ENCODE peak calls at places on chromosomes 4 and X, in eight cellular contexts. One of them, this sample, is unnamed.

GRCh38 chr4:81606796-81607550 is 135.3 kb upstream of the RASGEF1B start:
- DNase-seq in GM23338: no peak
- DNase-seq in HL-60: no peak
- DNase-seq in H1: no peak
- DNase-seq in stomach: no peak
- DNase-seq in GM12891: no peak
- DNase-seq in HepG2: no peak
- DNase-seq in HCT116: no peak
- DNase-seq in this sample: peak; percentile 51

GRCh38 chr4:94451051-94451404 is 714 bp upstream of the PDLIM5 start:
- DNase-seq in HepG2: no peak
- DNase-seq in stomach: no peak
- DNase-seq in HCT116: no peak
- DNase-seq in HL-60: no peak
- DNase-seq in GM12891: no peak
- DNase-seq in GM23338: no peak
- DNase-seq in H1: no peak
- DNase-seq in this sample: no peak

GRCh38 chrX:53550756-53551463 is 116.7 kb upstream of the HSD17B10 start:
- DNase-seq in HCT116: no peak
- DNase-seq in GM23338: no peak
- DNase-seq in GM12891: no peak
- DNase-seq in HL-60: no peak
- DNase-seq in stomach: no peak
- DNase-seq in H1: no peak
- DNase-seq in HepG2: no peak
- DNase-seq in this sample: no peak

GRCh38 chrX:23854945-23855344 is 52.8 kb downstream of the APOO start:
- DNase-seq in GM23338: no peak
- DNase-seq in HL-60: peak; percentile 42
- DNase-seq in HCT116: no peak
- DNase-seq in H1: no peak
- DNase-seq in GM12891: no peak
- DNase-seq in HepG2: no peak
- DNase-seq in stomach: no peak
- DNase-seq in this sample: peak; percentile 54

GRCh38 chr4:96164814-96165351 is 325.0 kb downstream of the PDHA2 start:
- DNase-seq in HepG2: no peak
- DNase-seq in H1: no peak
- DNase-seq in HL-60: no peak
- DNase-seq in stomach: no peak
- DNase-seq in HCT116: no peak
- DNase-seq in GM12891: no peak
- DNase-seq in GM23338: no peak
- DNase-seq in this sample: no peak

GRCh38 chrX:150227321-150227860 is 135.7 kb upstream of the MAMLD1 start:
- DNase-seq in HCT116: no peak
- DNase-seq in GM12891: no peak
- DNase-seq in stomach: no peak
- DNase-seq in GM23338: no peak
- DNase-seq in HL-60: no peak
- DNase-seq in H1: no peak
- DNase-seq in HepG2: no peak
- DNase-seq in this sample: no peak

GRCh38 chrX:72309297-72310071 is 3.8 kb upstream of the CITED1 start:
- DNase-seq in stomach: no peak
- DNase-seq in H1: no peak
- DNase-seq in GM23338: peak; percentile 41
- DNase-seq in GM12891: no peak
- DNase-seq in HL-60: no peak
- DNase-seq in HCT116: no peak
- DNase-seq in HepG2: no peak
- DNase-seq in this sample: no peak

GRCh38 chr4:101774807-101775206 is 15.7 kb upstream of the BANK1 start:
- DNase-seq in GM12891: no peak
- DNase-seq in HepG2: peak; percentile 68
- DNase-seq in H1: no peak
- DNase-seq in GM23338: no peak
- DNase-seq in HCT116: no peak
- DNase-seq in stomach: no peak
- DNase-seq in HL-60: no peak
- DNase-seq in this sample: no peak

GRCh38 chr4:104500452-104500851 is 5.8 kb upstream of the CXXC4 start:
- DNase-seq in H1: no peak
- DNase-seq in stomach: no peak
- DNase-seq in GM23338: no peak
- DNase-seq in HepG2: no peak
- DNase-seq in HCT116: no peak
- DNase-seq in GM12891: no peak
- DNase-seq in HL-60: no peak
- DNase-seq in this sample: peak; percentile 63

GRCh38 chr4:15395342-15395741 is 32.5 kb upstream of the C1QTNF7 start:
- DNase-seq in stomach: no peak
- DNase-seq in GM12891: no peak
- DNase-seq in HepG2: no peak
- DNase-seq in GM23338: no peak
- DNase-seq in HCT116: no peak
- DNase-seq in HL-60: no peak
- DNase-seq in H1: no peak
- DNase-seq in this sample: no peak

GRCh38 chr4:17324431-17324830 is 187.5 kb downstream of the QDPR start:
- DNase-seq in GM23338: peak; percentile 81
- DNase-seq in HL-60: peak; percentile 8
- DNase-seq in HCT116: peak; percentile 29
- DNase-seq in H1: no peak
- DNase-seq in GM12891: no peak
- DNase-seq in HepG2: peak; percentile 12
- DNase-seq in stomach: no peak
- DNase-seq in this sample: no peak

GRCh38 chrX:39893417-39894338 is 204.1 kb downstream of the BCOR start:
- DNase-seq in GM12891: no peak
- DNase-seq in stomach: no peak
- DNase-seq in HCT116: no peak
- DNase-seq in H1: no peak
- DNase-seq in HL-60: no peak
- DNase-seq in HepG2: no peak
- DNase-seq in GM23338: no peak
- DNase-seq in this sample: no peak

GRCh38 chr4:16516796-16517413 is 290.6 kb upstream of the TAPT1 start:
- DNase-seq in GM12891: no peak
- DNase-seq in stomach: peak; percentile 36
- DNase-seq in HepG2: no peak
- DNase-seq in GM23338: peak; percentile 51
- DNase-seq in HCT116: no peak
- DNase-seq in H1: peak; percentile 13
- DNase-seq in HL-60: no peak
- DNase-seq in this sample: no peak

GRCh38 chr4:117385531-117385930 is 300.2 kb upstream of the TRAM1L1 start:
- DNase-seq in H1: no peak
- DNase-seq in GM12891: no peak
- DNase-seq in HepG2: no peak
- DNase-seq in stomach: no peak
- DNase-seq in GM23338: no peak
- DNase-seq in HL-60: no peak
- DNase-seq in HCT116: no peak
- DNase-seq in this sample: no peak

GRCh38 chr4:148182230-148182928 is 259.8 kb downstream of the NR3C2 start:
- DNase-seq in GM23338: no peak
- DNase-seq in stomach: no peak
- DNase-seq in H1: no peak
- DNase-seq in HCT116: no peak
- DNase-seq in HL-60: no peak
- DNase-seq in GM12891: no peak
- DNase-seq in HepG2: no peak
- DNase-seq in this sample: no peak

GRCh38 chr4:67019670-67020069 is 525.6 kb downstream of the CENPC start:
- DNase-seq in GM23338: no peak
- DNase-seq in HCT116: no peak
- DNase-seq in H1: no peak
- DNase-seq in HL-60: no peak
- DNase-seq in stomach: no peak
- DNase-seq in GM12891: no peak
- DNase-seq in HepG2: no peak
- DNase-seq in this sample: no peak

GRCh38 chrX:53262918-53263394 is 18.4 kb downstream of the IQSEC2 start:
- DNase-seq in GM12891: no peak
- DNase-seq in H1: no peak
- DNase-seq in GM23338: no peak
- DNase-seq in stomach: no peak
- DNase-seq in HCT116: peak; percentile 34
- DNase-seq in HL-60: peak; percentile 75
- DNase-seq in HepG2: no peak
- DNase-seq in this sample: no peak

GRCh38 chr4:80017125-80017854 is 55.7 kb downstream of the ANTXR2 start:
- DNase-seq in stomach: no peak
- DNase-seq in HCT116: no peak
- DNase-seq in GM23338: no peak
- DNase-seq in GM12891: no peak
- DNase-seq in HL-60: peak; percentile 91
- DNase-seq in H1: no peak
- DNase-seq in HepG2: no peak
- DNase-seq in this sample: no peak

GRCh38 chrX:103098488-103098887 is 5.5 kb upstream of the NXF3 start:
- DNase-seq in H1: no peak
- DNase-seq in GM23338: no peak
- DNase-seq in stomach: no peak
- DNase-seq in GM12891: no peak
- DNase-seq in HL-60: no peak
- DNase-seq in HepG2: no peak
- DNase-seq in HCT116: no peak
- DNase-seq in this sample: no peak
- TF ChIP-seq POLR2AphosphoS5 in H1: no peak
- TF ChIP-seq POLR2AphosphoS5 in GM23338: no peak
- TF ChIP-seq POLR2AphosphoS5 in stomach: no peak
- TF ChIP-seq POLR2AphosphoS5 in GM12891: no peak
- TF ChIP-seq POLR2AphosphoS5 in HL-60: no peak
- TF ChIP-seq POLR2AphosphoS5 in HepG2: no peak
- TF ChIP-seq POLR2AphosphoS5 in HCT116: no peak
- TF ChIP-seq POLR2AphosphoS5 in this sample: no peak

GRCh38 chrX:13717697-13718483 is 16.5 kb downstream of the TRAPPC2 start:
- DNase-seq in HCT116: no peak
- DNase-seq in HL-60: no peak
- DNase-seq in GM12891: no peak
- DNase-seq in H1: no peak
- DNase-seq in GM23338: no peak
- DNase-seq in HepG2: no peak
- DNase-seq in stomach: no peak
- DNase-seq in this sample: no peak

GRCh38 chrX:13721819-13722527 is 12.4 kb downstream of the TRAPPC2 start:
- DNase-seq in stomach: no peak
- DNase-seq in HL-60: no peak
- DNase-seq in GM23338: no peak
- DNase-seq in GM12891: no peak
- DNase-seq in H1: no peak
- DNase-seq in HCT116: no peak
- DNase-seq in HepG2: no peak
- DNase-seq in this sample: no peak

GRCh38 chrX:13716905-13717304 is 17.5 kb downstream of the TRAPPC2 start:
- DNase-seq in HCT116: no peak
- DNase-seq in HL-60: no peak
- DNase-seq in GM23338: peak; percentile 8
- DNase-seq in HepG2: no peak
- DNase-seq in GM12891: no peak
- DNase-seq in H1: no peak
- DNase-seq in stomach: no peak
- DNase-seq in this sample: no peak

GRCh38 chrX:13721371-13721770 is 13.0 kb downstream of the TRAPPC2 start:
- DNase-seq in GM12891: no peak
- DNase-seq in stomach: no peak
- DNase-seq in GM23338: no peak
- DNase-seq in HL-60: no peak
- DNase-seq in HepG2: no peak
- DNase-seq in HCT116: no peak
- DNase-seq in H1: no peak
- DNase-seq in this sample: no peak

DNA sequence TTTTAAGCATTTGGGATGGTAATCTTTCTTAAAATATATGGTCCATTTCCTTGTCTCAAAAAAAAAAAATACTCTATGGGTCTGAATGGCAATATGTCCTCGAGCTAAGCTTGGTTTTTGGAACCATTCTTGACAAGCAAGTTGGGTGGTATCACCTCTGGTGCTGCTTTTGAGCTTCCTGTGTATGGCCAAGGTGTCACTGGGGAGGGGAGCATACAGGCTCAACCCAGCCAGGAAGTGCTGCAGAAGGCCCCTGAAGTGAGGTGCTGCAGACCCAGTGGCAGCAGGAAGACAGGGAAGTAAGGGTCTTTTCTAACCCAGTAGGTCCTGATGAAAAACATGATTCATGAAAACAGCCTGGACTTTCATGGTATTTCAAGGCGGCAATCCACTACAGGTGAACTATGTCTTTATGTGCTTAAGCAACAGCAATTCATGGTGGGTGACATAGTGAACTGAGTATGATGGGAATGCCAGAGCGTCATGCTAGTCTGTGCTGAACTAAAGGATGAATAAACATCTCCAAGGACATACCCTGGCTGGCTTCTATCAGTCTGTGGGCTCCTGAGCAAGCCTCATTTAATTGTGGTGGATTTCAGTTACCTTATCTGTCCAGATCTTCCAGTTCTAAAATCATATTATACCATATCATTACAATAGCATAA is 15.1 kb downstream of the TRAPPC2 start:
- DNase-seq in HCT116: no peak
- DNase-seq in GM23338: no peak
- DNase-seq in stomach: no peak
- DNase-seq in H1: no peak
- DNase-seq in HepG2: peak; percentile 20
- DNase-seq in GM12891: no peak
- DNase-seq in HL-60: no peak
- DNase-seq in this sample: no peak
- TF ChIP-seq POLR2AphosphoS5 in HCT116: no peak
- TF ChIP-seq POLR2AphosphoS5 in GM23338: no peak
- TF ChIP-seq POLR2AphosphoS5 in stomach: no peak
- TF ChIP-seq POLR2AphosphoS5 in H1: no peak
- TF ChIP-seq POLR2AphosphoS5 in HepG2: no peak
- TF ChIP-seq POLR2AphosphoS5 in GM12891: no peak
- TF ChIP-seq POLR2AphosphoS5 in HL-60: no peak
- TF ChIP-seq POLR2AphosphoS5 in this sample: no peak

DNA sequence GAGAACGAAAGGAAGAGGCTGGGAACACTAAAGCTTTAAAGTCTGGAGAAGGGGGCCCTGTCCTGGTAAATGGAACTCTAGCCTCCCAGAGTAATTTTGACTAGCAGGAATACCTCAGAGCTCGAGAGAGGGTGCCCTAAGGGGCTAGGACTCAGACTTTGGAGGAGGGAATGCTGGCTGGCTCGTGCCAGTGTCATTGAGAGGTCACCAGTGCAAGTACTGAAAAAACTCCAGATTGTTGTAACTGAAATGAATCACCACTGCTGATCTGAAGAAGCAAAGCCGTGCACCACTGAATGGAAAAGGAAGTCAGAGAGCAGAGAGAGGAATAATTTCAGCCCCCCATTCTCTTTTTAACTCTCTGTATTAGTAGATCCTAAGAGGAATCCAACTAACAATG is 690.2 kb downstream of the FAT4 start:
- DNase-seq in H1: no peak
- DNase-seq in HCT116: no peak
- DNase-seq in HepG2: no peak
- DNase-seq in HL-60: no peak
- DNase-seq in GM12891: no peak
- DNase-seq in stomach: no peak
- DNase-seq in GM23338: no peak
- DNase-seq in this sample: no peak
- TF ChIP-seq POLR2AphosphoS5 in H1: no peak
- TF ChIP-seq POLR2AphosphoS5 in HCT116: no peak
- TF ChIP-seq POLR2AphosphoS5 in HepG2: no peak
- TF ChIP-seq POLR2AphosphoS5 in HL-60: no peak
- TF ChIP-seq POLR2AphosphoS5 in GM12891: no peak
- TF ChIP-seq POLR2AphosphoS5 in stomach: no peak
- TF ChIP-seq POLR2AphosphoS5 in GM23338: no peak
- TF ChIP-seq POLR2AphosphoS5 in this sample: no peak

GRCh38 chrX:132219343-132219768 is at the start of gene RAP2C:
- DNase-seq in GM23338: peak; percentile 75
- DNase-seq in HL-60: no peak
- DNase-seq in HCT116: peak; percentile 53
- DNase-seq in H1: peak; percentile 9
- DNase-seq in stomach: peak; percentile 76
- DNase-seq in HepG2: peak; percentile 77
- DNase-seq in GM12891: peak; percentile 14
- DNase-seq in this sample: peak; percentile 86
- TF ChIP-seq POLR2AphosphoS5 in GM23338: no peak
- TF ChIP-seq POLR2AphosphoS5 in HL-60: no peak
- TF ChIP-seq POLR2AphosphoS5 in HCT116: peak; percentile 35
- TF ChIP-seq POLR2AphosphoS5 in H1: no peak
- TF ChIP-seq POLR2AphosphoS5 in stomach: peak; percentile 43
- TF ChIP-seq POLR2AphosphoS5 in HepG2: no peak
- TF ChIP-seq POLR2AphosphoS5 in GM12891: no peak
- TF ChIP-seq POLR2AphosphoS5 in this sample: peak; percentile 47